ENCODE peak calls at places on chromosomes 12 and 14, in four cellular contexts. One of them, this sample, is unnamed.
A peak's percentile ranks its signal among the peaks of the same experiment; 100 is the strongest.

GRCh38 chr12:47747596-47748506 is 10.8 kb downstream of the RAPGEF3 start:
- DNase-seq in amygdala: no peak
- DNase-seq in AG10803: no peak
- DNase-seq in AG04450: no peak
- DNase-seq in this sample: no peak

GRCh38 chr12:51048601-51049369 is 658 bp downstream of the LETMD1 start:
- DNase-seq in AG04450: no peak
- DNase-seq in amygdala: no peak
- DNase-seq in AG10803: no peak
- DNase-seq in this sample: no peak

GRCh38 chr14:102829106-102829505 is 51.9 kb downstream of the TRAF3 start:
- DNase-seq in amygdala: no peak
- DNase-seq in AG04450: peak; percentile 93
- DNase-seq in AG10803: no peak
- DNase-seq in this sample: no peak

GRCh38 chr12:115088995-115089841 is 405.2 kb upstream of the TBX3 start:
- DNase-seq in AG04450: no peak
- DNase-seq in AG10803: no peak
- DNase-seq in amygdala: no peak
- DNase-seq in this sample: no peak

GRCh38 chr12:97513921-97514320 is 51.3 kb downstream of the RMST start:
- DNase-seq in AG04450: no peak
- DNase-seq in AG10803: no peak
- DNase-seq in amygdala: no peak
- DNase-seq in this sample: no peak

GRCh38 chr14:99764222-99764706 is 28.9 kb upstream of the EML1 start:
- DNase-seq in amygdala: no peak
- DNase-seq in AG04450: no peak
- DNase-seq in AG10803: no peak
- DNase-seq in this sample: no peak

GRCh38 chr12:74889563-74890236 is 319.9 kb downstream of the KCNC2 start:
- DNase-seq in AG10803: peak; percentile 17
- DNase-seq in amygdala: no peak
- DNase-seq in AG04450: peak; percentile 15
- DNase-seq in this sample: no peak

GRCh38 chr12:62332598-62332997 is 72.4 kb downstream of the USP15 start:
- DNase-seq in AG10803: peak; percentile 74
- DNase-seq in amygdala: no peak
- DNase-seq in AG04450: no peak
- DNase-seq in this sample: peak; percentile 62

GRCh38 chr12:11922361-11922760 is 148.4 kb upstream of the BCL2L14 start:
- DNase-seq in AG04450: no peak
- DNase-seq in AG10803: no peak
- DNase-seq in amygdala: no peak
- DNase-seq in this sample: no peak

GRCh38 chr14:71720978-71721624 is 211.1 kb upstream of the RGS6 start:
- DNase-seq in amygdala: peak; percentile 67
- DNase-seq in AG10803: peak; percentile 85
- DNase-seq in AG04450: no peak
- DNase-seq in this sample: peak; percentile 72

GRCh38 chr12:67326637-67327036 is 57.5 kb downstream of the CAND1 start:
- DNase-seq in AG04450: no peak
- DNase-seq in AG10803: no peak
- DNase-seq in amygdala: no peak
- DNase-seq in this sample: no peak

GRCh38 chr14:96264850-96265249 is 8.8 kb downstream of the BDKRB1 start:
- DNase-seq in AG10803: peak; percentile 52
- DNase-seq in amygdala: peak; percentile 6
- DNase-seq in AG04450: no peak
- DNase-seq in this sample: no peak